ENCODE peak calls at places on chromosomes 2 and 18, in six cellular contexts. One of them, this sample, is unnamed.

GRCh38 chr2:70070557-70071268 is 16.6 kb upstream of the PCBP1 start:
- DNase-seq in Panc1: peak
- DNase-seq in NB4: peak
- DNase-seq in cardiac fibroblast: peak
- DNase-seq in CD8-positive, alpha-beta T cell: peak
- DNase-seq in pancreas: no peak
- DNase-seq in this sample: no peak

GRCh38 chr2:179817181-179817841 is 44.1 kb downstream of the ZNF385B start:
- DNase-seq in Panc1: no peak
- DNase-seq in NB4: no peak
- DNase-seq in cardiac fibroblast: no peak
- DNase-seq in CD8-positive, alpha-beta T cell: no peak
- DNase-seq in pancreas: no peak
- DNase-seq in this sample: no peak

GRCh38 chr2:229129738-229130371 is 141.2 kb downstream of the PID1 start:
- DNase-seq in Panc1: no peak
- DNase-seq in NB4: no peak
- DNase-seq in cardiac fibroblast: peak
- DNase-seq in CD8-positive, alpha-beta T cell: no peak
- DNase-seq in pancreas: no peak
- DNase-seq in this sample: no peak

GRCh38 chr2:69154031-69154430 is 141.1 kb downstream of the ANTXR1 start:
- DNase-seq in Panc1: no peak
- DNase-seq in NB4: no peak
- DNase-seq in cardiac fibroblast: peak
- DNase-seq in CD8-positive, alpha-beta T cell: no peak
- DNase-seq in pancreas: no peak
- DNase-seq in this sample: no peak

GRCh38 chr2:148614024-148614331 is 30.6 kb upstream of the EPC2 start:
- DNase-seq in Panc1: no peak
- DNase-seq in NB4: peak
- DNase-seq in cardiac fibroblast: peak
- DNase-seq in CD8-positive, alpha-beta T cell: no peak
- DNase-seq in pancreas: no peak
- DNase-seq in this sample: no peak

GRCh38 chr2:149585317-149585885 is 2.2 kb downstream of the MMADHC start:
- DNase-seq in Panc1: no peak
- DNase-seq in NB4: no peak
- DNase-seq in cardiac fibroblast: no peak
- DNase-seq in CD8-positive, alpha-beta T cell: no peak
- DNase-seq in pancreas: no peak
- DNase-seq in this sample: no peak

GRCh38 chr2:47336259-47337238 is 66.4 kb upstream of the MSH2 start:
- DNase-seq in Panc1: no peak
- DNase-seq in NB4: peak
- DNase-seq in cardiac fibroblast: no peak
- DNase-seq in CD8-positive, alpha-beta T cell: no peak
- DNase-seq in pancreas: no peak
- DNase-seq in this sample: peak

GRCh38 chr18:36374262-36374661 is 76.7 kb downstream of the FHOD3 start:
- DNase-seq in Panc1: no peak
- DNase-seq in NB4: no peak
- DNase-seq in cardiac fibroblast: no peak
- DNase-seq in CD8-positive, alpha-beta T cell: no peak
- DNase-seq in pancreas: no peak
- DNase-seq in this sample: no peak

GRCh38 chr2:70638561-70638960 is 84.9 kb upstream of the TGFA start:
- DNase-seq in Panc1: no peak
- DNase-seq in NB4: no peak
- DNase-seq in cardiac fibroblast: no peak
- DNase-seq in CD8-positive, alpha-beta T cell: no peak
- DNase-seq in pancreas: no peak
- DNase-seq in this sample: no peak

GRCh38 chr2:60808330-60808801 is 52.3 kb downstream of the PAPOLG start:
- DNase-seq in Panc1: no peak
- DNase-seq in NB4: peak
- DNase-seq in cardiac fibroblast: no peak
- DNase-seq in CD8-positive, alpha-beta T cell: no peak
- DNase-seq in pancreas: no peak
- DNase-seq in this sample: no peak

GRCh38 chr2:9231291-9232165 is 24.9 kb downstream of the ASAP2 start:
- DNase-seq in Panc1: no peak
- DNase-seq in NB4: no peak
- DNase-seq in cardiac fibroblast: no peak
- DNase-seq in CD8-positive, alpha-beta T cell: no peak
- DNase-seq in pancreas: no peak
- DNase-seq in this sample: no peak

GRCh38 chr2:27185331-27186026 is 26.4 kb upstream of the ATRAID start:
- DNase-seq in Panc1: no peak
- DNase-seq in NB4: peak
- DNase-seq in cardiac fibroblast: peak
- DNase-seq in CD8-positive, alpha-beta T cell: no peak
- DNase-seq in pancreas: no peak
- DNase-seq in this sample: no peak

GRCh38 chr2:201262718-201263117 is 2.4 kb downstream of the CASP8 start:
- DNase-seq in Panc1: no peak
- DNase-seq in NB4: no peak
- DNase-seq in cardiac fibroblast: no peak
- DNase-seq in CD8-positive, alpha-beta T cell: no peak
- DNase-seq in pancreas: no peak
- DNase-seq in this sample: no peak

GRCh38 chr2:202317080-202317859 is 51.7 kb downstream of the NOP58 start:
- DNase-seq in Panc1: no peak
- DNase-seq in NB4: no peak
- DNase-seq in cardiac fibroblast: peak
- DNase-seq in CD8-positive, alpha-beta T cell: no peak
- DNase-seq in pancreas: no peak
- DNase-seq in this sample: no peak

GRCh38 chr18:69677595-69677994 is 270.1 kb downstream of the CD226 start:
- DNase-seq in Panc1: no peak
- DNase-seq in NB4: no peak
- DNase-seq in cardiac fibroblast: no peak
- DNase-seq in CD8-positive, alpha-beta T cell: no peak
- DNase-seq in pancreas: no peak
- DNase-seq in this sample: no peak

GRCh38 chr2:103008586-103008985 is 246.8 kb downstream of the TMEM182 start:
- DNase-seq in Panc1: no peak
- DNase-seq in NB4: no peak
- DNase-seq in cardiac fibroblast: no peak
- DNase-seq in CD8-positive, alpha-beta T cell: no peak
- DNase-seq in pancreas: no peak
- DNase-seq in this sample: no peak

GRCh38 chr2:219273887-219274391 is 5.2 kb upstream of the DNAJB2 start:
- DNase-seq in Panc1: no peak
- DNase-seq in NB4: no peak
- DNase-seq in cardiac fibroblast: no peak
- DNase-seq in CD8-positive, alpha-beta T cell: no peak
- DNase-seq in pancreas: no peak
- DNase-seq in this sample: no peak

GRCh38 chr2:3823748-3824147 is 120.4 kb downstream of the DCDC2C start:
- DNase-seq in Panc1: no peak
- DNase-seq in NB4: no peak
- DNase-seq in cardiac fibroblast: no peak
- DNase-seq in CD8-positive, alpha-beta T cell: no peak
- DNase-seq in pancreas: no peak
- DNase-seq in this sample: no peak

GRCh38 chr18:7974200-7974874 is 407.2 kb downstream of the PTPRM start:
- DNase-seq in Panc1: no peak
- DNase-seq in NB4: no peak
- DNase-seq in cardiac fibroblast: no peak
- DNase-seq in CD8-positive, alpha-beta T cell: no peak
- DNase-seq in pancreas: no peak
- DNase-seq in this sample: no peak

GRCh38 chr2:102181919-102182635 is 4.7 kb upstream of the IL1RL2 start:
- DNase-seq in Panc1: no peak
- DNase-seq in NB4: no peak
- DNase-seq in cardiac fibroblast: peak
- DNase-seq in CD8-positive, alpha-beta T cell: no peak
- DNase-seq in pancreas: no peak
- DNase-seq in this sample: no peak

GRCh38 chr18:907171-907879 is 2.7 kb downstream of the ADCYAP1 start:
- DNase-seq in Panc1: no peak
- DNase-seq in NB4: no peak
- DNase-seq in cardiac fibroblast: no peak
- DNase-seq in CD8-positive, alpha-beta T cell: no peak
- DNase-seq in pancreas: peak
- DNase-seq in this sample: no peak

GRCh38 chr18:11464129-11464528 is 145.3 kb upstream of the SLC35G4 start:
- DNase-seq in Panc1: no peak
- DNase-seq in NB4: no peak
- DNase-seq in cardiac fibroblast: no peak
- DNase-seq in CD8-positive, alpha-beta T cell: no peak
- DNase-seq in pancreas: no peak
- DNase-seq in this sample: no peak

GRCh38 chr2:219665926-219666325 is 38.5 kb downstream of the SLC4A3 start:
- DNase-seq in Panc1: no peak
- DNase-seq in NB4: no peak
- DNase-seq in cardiac fibroblast: no peak
- DNase-seq in CD8-positive, alpha-beta T cell: no peak
- DNase-seq in pancreas: no peak
- DNase-seq in this sample: no peak

GRCh38 chr2:29106980-29107388 is 8.2 kb upstream of the CLIP4 start:
- DNase-seq in Panc1: no peak
- DNase-seq in NB4: no peak
- DNase-seq in cardiac fibroblast: peak
- DNase-seq in CD8-positive, alpha-beta T cell: no peak
- DNase-seq in pancreas: no peak
- DNase-seq in this sample: no peak

GRCh38 chr2:119397196-119397595 is 30.4 kb downstream of the DBI start:
- DNase-seq in Panc1: no peak
- DNase-seq in NB4: no peak
- DNase-seq in cardiac fibroblast: no peak
- DNase-seq in CD8-positive, alpha-beta T cell: no peak
- DNase-seq in pancreas: no peak
- DNase-seq in this sample: no peak

DNA sequence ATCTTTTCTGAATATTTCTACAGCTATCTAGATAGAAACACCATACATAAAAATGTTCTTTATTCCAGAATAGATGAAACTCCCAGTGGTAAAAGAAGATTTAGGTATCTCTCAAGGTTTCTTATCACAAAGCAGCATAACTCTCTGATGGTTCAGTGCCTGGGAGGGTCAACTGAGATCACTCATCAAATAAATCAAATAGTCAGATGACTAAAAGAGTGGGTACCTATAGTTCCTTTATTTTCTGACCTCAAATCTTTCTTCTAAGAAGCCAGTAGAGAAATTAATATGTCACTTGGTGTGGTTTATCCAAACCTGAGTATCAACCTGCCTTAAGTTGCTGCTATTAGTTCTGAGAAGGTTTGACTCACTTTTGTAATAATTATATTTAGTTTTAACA is 120.9 kb downstream of the TMEFF2 start:
- DNase-seq in Panc1: no peak
- DNase-seq in NB4: no peak
- DNase-seq in cardiac fibroblast: no peak
- DNase-seq in CD8-positive, alpha-beta T cell: no peak
- DNase-seq in pancreas: no peak
- DNase-seq in this sample: no peak
- H3K4me3 ChIP-seq in Panc1: no peak
- H3K4me3 ChIP-seq in NB4: no peak
- H3K4me3 ChIP-seq in cardiac fibroblast: no peak
- H3K4me3 ChIP-seq in CD8-positive, alpha-beta T cell: no peak
- H3K4me3 ChIP-seq in pancreas: no peak
- H3K4me3 ChIP-seq in this sample: no peak

GRCh38 chr2:127219716-127220090 is 396 bp downstream of the CYP27C1 start:
- DNase-seq in Panc1: no peak
- DNase-seq in NB4: peak
- DNase-seq in cardiac fibroblast: no peak
- DNase-seq in CD8-positive, alpha-beta T cell: no peak
- DNase-seq in pancreas: peak
- DNase-seq in this sample: no peak

GRCh38 chr2:127217470-127218325 is 2.4 kb downstream of the CYP27C1 start:
- DNase-seq in Panc1: peak
- DNase-seq in NB4: no peak
- DNase-seq in cardiac fibroblast: no peak
- DNase-seq in CD8-positive, alpha-beta T cell: no peak
- DNase-seq in pancreas: no peak
- DNase-seq in this sample: no peak

GRCh38 chr2:127218843-127219715 is 1.0 kb downstream of the CYP27C1 start:
- DNase-seq in Panc1: no peak
- DNase-seq in NB4: peak
- DNase-seq in cardiac fibroblast: no peak
- DNase-seq in CD8-positive, alpha-beta T cell: no peak
- DNase-seq in pancreas: peak
- DNase-seq in this sample: no peak

GRCh38 chr2:127220102-127220806 is at the start of gene CYP27C1:
- DNase-seq in Panc1: no peak
- DNase-seq in NB4: peak
- DNase-seq in cardiac fibroblast: peak
- DNase-seq in CD8-positive, alpha-beta T cell: peak
- DNase-seq in pancreas: no peak
- DNase-seq in this sample: no peak

GRCh38 chr2:127220807-127221527 is 868 bp upstream of the CYP27C1 start:
- DNase-seq in Panc1: no peak
- DNase-seq in NB4: peak
- DNase-seq in cardiac fibroblast: no peak
- DNase-seq in CD8-positive, alpha-beta T cell: no peak
- DNase-seq in pancreas: no peak
- DNase-seq in this sample: no peak
- H3K4me3 ChIP-seq in Panc1: peak
- H3K4me3 ChIP-seq in NB4: no peak
- H3K4me3 ChIP-seq in cardiac fibroblast: no peak
- H3K4me3 ChIP-seq in CD8-positive, alpha-beta T cell: peak
- H3K4me3 ChIP-seq in pancreas: no peak
- H3K4me3 ChIP-seq in this sample: no peak

GRCh38 chr18:9106094-9106493 is 3.6 kb downstream of the NDUFV2 start:
- DNase-seq in Panc1: no peak
- DNase-seq in NB4: no peak
- DNase-seq in cardiac fibroblast: no peak
- DNase-seq in CD8-positive, alpha-beta T cell: no peak
- DNase-seq in pancreas: no peak
- DNase-seq in this sample: no peak

GRCh38 chr18:9105420-9105819 is 2.9 kb downstream of the NDUFV2 start:
- DNase-seq in Panc1: no peak
- DNase-seq in NB4: no peak
- DNase-seq in cardiac fibroblast: no peak
- DNase-seq in CD8-positive, alpha-beta T cell: no peak
- DNase-seq in pancreas: no peak
- DNase-seq in this sample: no peak

GRCh38 chr18:9108911-9109310 is 6.4 kb downstream of the NDUFV2 start:
- DNase-seq in Panc1: no peak
- DNase-seq in NB4: no peak
- DNase-seq in cardiac fibroblast: no peak
- DNase-seq in CD8-positive, alpha-beta T cell: no peak
- DNase-seq in pancreas: no peak
- DNase-seq in this sample: no peak

GRCh38 chr18:9109523-9109922 is 7.0 kb downstream of the NDUFV2 start:
- DNase-seq in Panc1: no peak
- DNase-seq in NB4: no peak
- DNase-seq in cardiac fibroblast: peak
- DNase-seq in CD8-positive, alpha-beta T cell: no peak
- DNase-seq in pancreas: no peak
- DNase-seq in this sample: no peak

GRCh38 chr18:9106800-9107574 is 4.5 kb downstream of the NDUFV2 start:
- DNase-seq in Panc1: no peak
- DNase-seq in NB4: no peak
- DNase-seq in cardiac fibroblast: no peak
- DNase-seq in CD8-positive, alpha-beta T cell: no peak
- DNase-seq in pancreas: no peak
- DNase-seq in this sample: no peak
- H3K4me3 ChIP-seq in Panc1: no peak
- H3K4me3 ChIP-seq in NB4: peak
- H3K4me3 ChIP-seq in cardiac fibroblast: no peak
- H3K4me3 ChIP-seq in CD8-positive, alpha-beta T cell: no peak
- H3K4me3 ChIP-seq in pancreas: no peak
- H3K4me3 ChIP-seq in this sample: peak

GRCh38 chr2:157596992-157597681 is 31.5 kb downstream of the ACVR1C start:
- DNase-seq in Panc1: no peak
- DNase-seq in NB4: peak
- DNase-seq in cardiac fibroblast: peak
- DNase-seq in CD8-positive, alpha-beta T cell: peak
- DNase-seq in pancreas: peak
- DNase-seq in this sample: peak
- H3K4me3 ChIP-seq in Panc1: peak
- H3K4me3 ChIP-seq in NB4: no peak
- H3K4me3 ChIP-seq in cardiac fibroblast: no peak
- H3K4me3 ChIP-seq in CD8-positive, alpha-beta T cell: peak
- H3K4me3 ChIP-seq in pancreas: no peak
- H3K4me3 ChIP-seq in this sample: no peak